ENCODE peak calls at places on chromosomes 1 and 21, in five cellular contexts. S is neuronal stem cell, X is right lobe of liver, G is mucosa of descending colon, N is body of pancreas. F is an unnamed sample.
A peak's percentile ranks its signal among the peaks of the same experiment; 100 is the strongest.

GRCh38 chr1:236608930-236609726 is 4.8 kb upstream of the HEATR1 start:
- DNase-seq in S (peak; percentile 48), X (peak; percentile 46), G (no peak), N (peak; percentile 78), F (peak; percentile 48)

GRCh38 chr1:27589841-27590426 is 14.0 kb downstream of the AHDC1 start:
- DNase-seq in S (no peak), N (no peak), G (no peak), X (no peak), F (no peak)

GRCh38 chr1:235923466-235924008 is 56.8 kb upstream of the LYST start:
- DNase-seq in G (peak; percentile 80), S (no peak), N (no peak), X (no peak), F (peak; percentile 84)

GRCh38 chr1:65830306-65830705 is 37.6 kb downstream of the PDE4B start:
- DNase-seq in X (no peak), S (no peak), G (no peak), N (no peak), F (no peak)

GRCh38 chr1:103171041-103171590 is 62.8 kb upstream of the COL11A1 start:
- DNase-seq in X (no peak), S (no peak), N (no peak), G (no peak), F (no peak)

GRCh38 chr1:164733070-164733469 is 174.1 kb downstream of the PBX1 start:
- DNase-seq in X (no peak), S (no peak), N (no peak), G (no peak), F (no peak)

GRCh38 chr21:38789275-38789674 is 16.5 kb upstream of the ETS2 start:
- DNase-seq in G (no peak), X (no peak), S (no peak), N (no peak), F (no peak)

GRCh38 chr21:42678118-42678430 is 24.7 kb downstream of the PDE9A start:
- DNase-seq in X (no peak), S (no peak), G (no peak), N (no peak), F (no peak)

GRCh38 chr1:169161512-169162194 is 55.2 kb downstream of the ATP1B1 start:
- DNase-seq in X (no peak), G (no peak), S (no peak), N (no peak), F (peak; percentile 35)

GRCh38 chr1:27554777-27555699 is 48.9 kb downstream of the AHDC1 start:
- DNase-seq in X (no peak), G (no peak), N (no peak), S (no peak), F (no peak)

GRCh38 chr1:29256979-29257804 is 20.9 kb downstream of the PTPRU start:
- DNase-seq in G (no peak), X (no peak), N (peak; percentile 45), S (no peak), F (no peak)

GRCh38 chr1:244341455-244342450 is 110.0 kb downstream of the ADSS2 start:
- DNase-seq in G (no peak), N (no peak), X (no peak), S (no peak), F (peak; percentile 56)

GRCh38 chr1:82567308-82567707 is 766.6 kb downstream of the ADGRL2 start:
- DNase-seq in S (no peak), G (no peak), X (no peak), N (no peak), F (no peak)

GRCh38 chr21:44802396-44803153 is 955 bp upstream of the UBE2G2 start:
- DNase-seq in G (no peak), X (no peak), N (no peak), S (no peak), F (no peak)

GRCh38 chr1:201499191-201499590 is 7.7 kb downstream of the CSRP1 start:
- DNase-seq in N (no peak), G (no peak), X (no peak), S (no peak), F (no peak)
- H3K36me3 ChIP-seq in N (peaks cover 2% of the 10 kb centered on the region), G (no peaks in the 10 kb centered on the region), X (peaks cover 11% of the 10 kb centered on the region), S (no peaks in the 10 kb centered on the region), F (peaks cover 6% of the 10 kb centered on the region)

DNA sequence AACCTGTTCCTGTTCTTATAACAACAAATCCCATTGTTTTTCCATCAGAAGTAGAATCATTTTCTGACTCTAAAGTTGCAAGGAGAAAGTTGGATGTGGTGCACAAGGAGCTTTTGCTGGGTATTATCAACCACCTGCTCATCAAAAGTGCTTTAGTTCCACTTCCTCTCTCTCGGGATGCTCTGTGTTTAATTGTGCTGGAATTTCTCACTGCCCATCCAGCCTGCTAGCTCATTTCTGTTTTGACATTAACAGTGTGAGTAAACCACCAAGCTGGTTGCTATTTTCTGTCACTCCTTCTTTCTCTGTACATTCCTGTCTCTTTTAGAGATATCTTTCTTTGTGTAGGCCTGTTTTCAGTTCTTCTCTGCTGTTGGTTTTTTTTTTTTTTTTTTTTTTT is 6.0 kb downstream of the KDM4A start:
- DNase-seq in X (no peak), S (no peak), G (no peak), N (no peak), F (no peak)
- H3K36me3 ChIP-seq in X (peaks cover 50% of the 10 kb centered on the region), S (peaks cover 82% of the 10 kb centered on the region), G (no peaks in the 10 kb centered on the region), N (peaks cover 41% of the 10 kb centered on the region), F (peaks cover 17% of the 10 kb centered on the region)

GRCh38 chr1:200778766-200779165 is 40.1 kb downstream of the CAMSAP2 start:
- DNase-seq in N (no peak), X (no peak), S (no peak), G (no peak), F (no peak)

GRCh38 chr1:200779326-200779725 is 40.6 kb downstream of the CAMSAP2 start:
- DNase-seq in G (no peak), S (no peak), N (no peak), X (no peak), F (no peak)

GRCh38 chr1:200775850-200776249 is 37.2 kb downstream of the CAMSAP2 start:
- DNase-seq in S (no peak), N (no peak), G (no peak), X (no peak), F (no peak)

GRCh38 chr1:200774735-200775449 is 36.2 kb downstream of the CAMSAP2 start:
- DNase-seq in S (no peak), G (no peak), N (no peak), X (no peak), F (no peak)

GRCh38 chr1:200776949-200777348 is 38.3 kb downstream of the CAMSAP2 start:
- DNase-seq in X (no peak), G (no peak), S (no peak), N (no peak), F (no peak)
- H3K36me3 ChIP-seq in X (no peaks in the 10 kb centered on the region), G (no peaks in the 10 kb centered on the region), S (peaks cover 76% of the 10 kb centered on the region), N (no peaks in the 10 kb centered on the region), F (no peaks in the 10 kb centered on the region)

GRCh38 chr1:25343872-25344271 is 5.7 kb downstream of the TMEM50A start:
- DNase-seq in S (no peak), G (no peak), X (no peak), N (no peak), F (no peak)

GRCh38 chr1:25347556-25347955 is 9.4 kb downstream of the TMEM50A start:
- DNase-seq in S (no peak), G (no peak), N (no peak), X (no peak), F (no peak)

GRCh38 chr1:25349606-25350005 is 11.5 kb downstream of the TMEM50A start:
- DNase-seq in X (no peak), S (no peak), N (no peak), G (no peak), F (no peak)
- H3K36me3 ChIP-seq in X (peaks cover 12% of the 10 kb centered on the region), S (peaks cover 84% of the 10 kb centered on the region), N (peaks cover 15% of the 10 kb centered on the region), G (no peaks in the 10 kb centered on the region), F (no peaks in the 10 kb centered on the region)

GRCh38 chr1:246775531-246776385 is 51.5 kb downstream of the SCCPDH start:
- DNase-seq in N (no peak), X (no peak), G (no peak), S (no peak), F (no peak)
- H3K36me3 ChIP-seq in N (peaks cover 5% of the 10 kb centered on the region), X (peaks cover 36% of the 10 kb centered on the region), G (no peaks in the 10 kb centered on the region), S (peaks cover 93% of the 10 kb centered on the region), F (no peaks in the 10 kb centered on the region)

GRCh38 chr1:230930986-230931385 is 47.7 kb downstream of the TTC13 start:
- DNase-seq in N (no peak), G (no peak), X (no peak), S (no peak), F (no peak)
- H3K36me3 ChIP-seq in N (peaks cover 2% of the 10 kb centered on the region), G (no peaks in the 10 kb centered on the region), X (no peaks in the 10 kb centered on the region), S (peaks cover 27% of the 10 kb centered on the region), F (no peaks in the 10 kb centered on the region)

DNA sequence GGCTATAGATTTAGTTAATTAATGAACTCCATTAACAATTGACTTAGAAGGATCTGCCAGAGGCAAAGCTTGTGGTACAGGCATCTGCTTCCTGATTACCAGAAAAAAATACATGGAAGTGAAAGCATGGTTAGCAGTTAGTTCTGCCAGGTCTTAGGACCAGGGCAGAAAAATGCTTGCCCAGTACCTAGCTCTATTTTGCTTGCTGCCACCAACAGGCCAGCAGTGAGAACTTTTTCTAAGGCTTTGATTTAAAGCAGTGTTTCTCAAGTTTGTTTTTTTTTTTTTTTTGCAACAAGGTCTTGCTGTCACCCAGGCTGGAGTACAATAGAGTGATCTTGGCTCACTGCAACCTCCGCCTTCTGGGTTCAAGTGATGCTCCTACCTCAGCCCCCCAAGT is 16.4 kb upstream of the MTF1 start:
- DNase-seq in N (no peak), X (no peak), S (no peak), G (no peak), F (no peak)
- H3K36me3 ChIP-seq in N (peaks cover 28% of the 10 kb centered on the region), X (peaks cover 53% of the 10 kb centered on the region), S (peaks cover 81% of the 10 kb centered on the region), G (peaks cover 22% of the 10 kb centered on the region), F (peaks cover 5% of the 10 kb centered on the region)

GRCh38 chr1:19190468-19190867 is 19.6 kb downstream of the UBR4 start:
- DNase-seq in N (no peak), X (no peak), S (no peak), G (no peak), F (no peak)

GRCh38 chr1:19197849-19198248 is 12.2 kb downstream of the UBR4 start:
- DNase-seq in N (no peak), G (no peak), X (no peak), S (no peak), F (no peak)

GRCh38 chr1:19189270-19189669 is 20.8 kb downstream of the UBR4 start:
- DNase-seq in G (no peak), X (no peak), N (no peak), S (no peak), F (no peak)

GRCh38 chr1:19191811-19192210 is 18.3 kb downstream of the UBR4 start:
- DNase-seq in X (no peak), G (no peak), N (no peak), S (no peak), F (no peak)

GRCh38 chr1:19193004-19193403 is 17.1 kb downstream of the UBR4 start:
- DNase-seq in X (no peak), S (no peak), N (no peak), G (no peak), F (no peak)
- H3K36me3 ChIP-seq in X (peaks cover 48% of the 10 kb centered on the region), S (peaks cover 95% of the 10 kb centered on the region), N (peaks cover 46% of the 10 kb centered on the region), G (peaks cover 13% of the 10 kb centered on the region), F (peaks cover 12% of the 10 kb centered on the region)

GRCh38 chr1:110348771-110349170 is 9.6 kb downstream of the RBM15 start:
- DNase-seq in G (no peak), S (no peak), X (no peak), N (no peak), F (no peak)

GRCh38 chr1:110346690-110347089 is 7.5 kb downstream of the RBM15 start:
- DNase-seq in G (no peak), S (no peak), X (no peak), N (no peak), F (no peak)

GRCh38 chr1:110345480-110345879 is 6.3 kb downstream of the RBM15 start:
- DNase-seq in N (no peak), S (no peak), X (no peak), G (no peak), F (no peak)

GRCh38 chr1:110348050-110348449 is 8.9 kb downstream of the RBM15 start:
- DNase-seq in S (no peak), N (no peak), X (no peak), G (no peak), F (no peak)

GRCh38 chr1:110347182-110347893 is 8.2 kb downstream of the RBM15 start:
- DNase-seq in S (no peak), N (no peak), G (no peak), X (no peak), F (no peak)
- H3K36me3 ChIP-seq in S (peaks cover 100% of the 10 kb centered on the region), N (no peaks in the 10 kb centered on the region), G (no peaks in the 10 kb centered on the region), X (peaks cover 5% of the 10 kb centered on the region), F (no peaks in the 10 kb centered on the region)